ENCODE peak calls at places on chromosomes 4 and X, in four cellular contexts. O is substantia nigra, M is epithelial cell of esophagus, X is GM03348. A is an unnamed sample.

GRCh38 chr4:5191831-5192230 is 140.6 kb downstream of the STK32B start:
- DNase-seq in O (no peak), M (no peak), X (no peak), A (no peak)

GRCh38 chr4:102552781-102553180 is 51.6 kb downstream of the NFKB1 start:
- DNase-seq in O (no peak), M (no peak), X (no peak), A (no peak)

GRCh38 chr4:2387205-2387604 is 31.2 kb downstream of the ZFYVE28 start:
- DNase-seq in O (no peak), M (no peak), X (no peak), A (no peak)

GRCh38 chr4:101393256-101393655 is 45.9 kb upstream of the PPP3CA start:
- DNase-seq in O (no peak), M (peak), X (peak), A (peak)

GRCh38 chrX:8364369-8365141 is 100.1 kb upstream of the VCX3B start:
- DNase-seq in O (peak), M (peak), X (no peak), A (peak)

GRCh38 chr4:143512978-143513313 is 556 bp upstream of the SMARCA5 start:
- DNase-seq in O (no peak), M (no peak), X (no peak), A (no peak)

GRCh38 chrX:149010026-149010898 is 494.8 kb downstream of the IDS start:
- DNase-seq in O (no peak), M (no peak), X (no peak), A (no peak)

GRCh38 chr4:103199009-103199408 is 866 bp upstream of the CENPE start:
- DNase-seq in O (no peak), M (no peak), X (no peak), A (no peak)

GRCh38 chrX:154486052-154486395 is 391 bp downstream of the UBL4A start:
- DNase-seq in O (peak), M (peak), X (peak), A (no peak)

GRCh38 chr4:932713-933070 is 432 bp downstream of the TMEM175 start:
- DNase-seq in O (no peak), M (no peak), X (no peak), A (no peak)

GRCh38 chr4:155707251-155707650 is 40.6 kb downstream of the GUCY1A1 start:
- DNase-seq in O (no peak), M (no peak), X (no peak), A (no peak)

GRCh38 chr4:150150545-150151156 is 72.4 kb downstream of the DCLK2 start:
- DNase-seq in O (peak), M (no peak), X (no peak), A (no peak)

GRCh38 chr4:181637186-181638105 is 605.8 kb upstream of the TENM3 start:
- DNase-seq in O (no peak), M (no peak), X (peak), A (no peak)

GRCh38 chrX:132592880-132593279 is 104.0 kb upstream of the MBNL3 start:
- DNase-seq in O (peak), M (peak), X (peak), A (peak)

GRCh38 chrX:40107291-40108083 is 9.7 kb upstream of the BCOR start:
- DNase-seq in O (peak), M (no peak), X (peak), A (no peak)

GRCh38 chr4:183177001-183177400 is 77.9 kb downstream of the WWC2 start:
- DNase-seq in O (no peak), M (peak), X (no peak), A (peak)

GRCh38 chr4:45662996-45663395 is 460.9 kb downstream of the GABRG1 start:
- DNase-seq in O (peak), M (peak), X (peak), A (peak)

GRCh38 chr4:153643406-153644016 is 40.6 kb upstream of the TLR2 start:
- DNase-seq in O (no peak), M (peak), X (peak), A (peak)

GRCh38 chrX:138018145-138018799 is 452.3 kb downstream of the ZIC3 start:
- DNase-seq in O (no peak), M (no peak), X (no peak), A (no peak)

GRCh38 chr4:71941001-71941400 is 90.8 kb upstream of the NPFFR2 start:
- DNase-seq in O (no peak), M (peak), X (peak), A (peak)

GRCh38 chrX:140766024-140766611 is 56.6 kb downstream of the LINC00632 start:
- DNase-seq in O (peak), M (peak), X (peak), A (peak)

GRCh38 chr4:1533501-1534064 is 127.3 kb upstream of the NKX1-1 start:
- DNase-seq in O (no peak), M (no peak), X (no peak), A (no peak)

GRCh38 chr4:81946996-81947395 is 426.8 kb downstream of the HNRNPD start:
- DNase-seq in O (no peak), M (no peak), X (no peak), A (no peak)

GRCh38 chr4:15131551-15131950 is 129.3 kb downstream of the CPEB2 start:
- DNase-seq in O (no peak), M (peak), X (no peak), A (peak)

GRCh38 chrX:95076449-95076848 is 1402.4 kb downstream of the FAM133A start:
- DNase-seq in O (no peak), M (peak), X (peak), A (peak)

GRCh38 chr4:1191621-1192020 is 19.2 kb upstream of the SPON2 start:
- DNase-seq in O (no peak), M (no peak), X (peak), A (no peak)

GRCh38 chr4:82515705-82516104 is 46.1 kb downstream of the TMEM150C start:
- DNase-seq in O (peak), M (peak), X (peak), A (peak)

GRCh38 chrX:39808471-39808917 is 289.3 kb downstream of the BCOR start:
- DNase-seq in O (no peak), M (no peak), X (peak), A (no peak)

GRCh38 chr4:98452091-98452490 is 190.9 kb downstream of the RAP1GDS1 start:
- DNase-seq in O (no peak), M (no peak), X (no peak), A (peak)

GRCh38 chrX:104112326-104112951 is at the start of gene ZCCHC18:
- DNase-seq in O (peak), M (peak), X (peak), A (peak)